ENCODE peak calls at places on chromosomes 11 and 22, in ten cellular contexts. F is activated naive CD8-positive, alpha-beta T cell treated with anti-CD3 and anti-CD28 coated beads, Interleukin-2, amount 50 U/mL, for 16 hours; T is NCI-H345; N is NCI-H146; S is cardiac fibroblast; Y is AG09319; V is activated CD8-positive, alpha-beta memory T cell treated with anti-CD3 and anti-CD28 coated beads for 4 hours; C is AG04449; G is epithelial cell of prostate; Q is sigmoid colon. M is an unnamed sample.

GRCh38 chr11:96052921-96053631 is 129.2 kb upstream of the MTMR2 start:
- DNase-seq in N (no peak), Y (no peak), V (no peak), Q (no peak), S (peak), G (no peak), C (no peak), F (no peak), T (no peak), M (no peak)

GRCh38 chr11:316031-316701 is 2.3 kb downstream of the IFITM1 start:
- DNase-seq in T (no peak), C (no peak), G (no peak), Y (no peak), N (no peak), S (peak), Q (peak), F (no peak), V (no peak), M (no peak)

GRCh38 chr11:18750944-18751343 is 25.0 kb upstream of the IGSF22 start:
- DNase-seq in T (no peak), G (no peak), V (no peak), S (no peak), F (no peak), N (no peak), Q (no peak), Y (no peak), C (no peak), M (no peak)

GRCh38 chr11:61978703-61979661 is 11.5 kb upstream of the FTH1 start:
- DNase-seq in G (no peak), F (no peak), T (no peak), S (peak), Q (no peak), Y (peak), N (no peak), V (no peak), C (no peak), M (no peak)

GRCh38 chr11:129359748-129360147 is 15.9 kb upstream of the BARX2 start:
- DNase-seq in G (no peak), F (no peak), S (no peak), N (no peak), T (no peak), V (no peak), Y (no peak), Q (no peak), C (no peak), M (no peak)

GRCh38 chr11:68890490-68891231 is 13.0 kb downstream of the MRPL21 start:
- DNase-seq in Q (peak), C (peak), V (no peak), T (peak), Y (peak), S (peak), F (no peak), G (no peak), N (no peak), M (no peak)

GRCh38 chr11:7471071-7471470 is 14.2 kb upstream of the OLFML1 start:
- DNase-seq in V (no peak), Y (no peak), T (no peak), F (no peak), S (no peak), C (no peak), G (no peak), Q (no peak), N (no peak), M (no peak)

GRCh38 chr11:105697291-105697690 is 87.4 kb downstream of the GRIA4 start:
- DNase-seq in N (no peak), V (no peak), Q (no peak), F (no peak), C (no peak), G (no peak), Y (no peak), T (no peak), S (no peak), M (no peak)

GRCh38 chr11:64305075-64305690 is at the start of gene ESRRA:
- DNase-seq in F (peak), G (peak), Y (peak), Q (peak), N (peak), V (peak), S (peak), C (peak), T (peak), M (peak)

GRCh38 chr11:130269544-130269943 is 45.2 kb downstream of the ZBTB44 start:
- DNase-seq in F (no peak), C (no peak), G (no peak), S (no peak), Q (no peak), Y (no peak), T (no peak), V (no peak), N (no peak), M (no peak)

GRCh38 chr11:128354476-128354875 is 232.9 kb downstream of the ETS1 start:
- DNase-seq in G (no peak), Q (no peak), V (no peak), S (peak), F (no peak), Y (no peak), C (no peak), N (no peak), T (no peak), M (no peak)

GRCh38 chr11:85787809-85788805 is 22.8 kb downstream of the SYTL2 start:
- DNase-seq in Y (no peak), V (no peak), T (no peak), S (no peak), Q (no peak), F (no peak), G (peak), C (no peak), N (no peak), M (no peak)

GRCh38 chr11:10708131-10708530 is 14.6 kb upstream of the IRAG1 start:
- DNase-seq in Q (no peak), S (no peak), T (no peak), C (no peak), F (no peak), Y (no peak), V (no peak), N (no peak), G (no peak), M (no peak)

GRCh38 chr11:69089258-69089657 is 40.5 kb downstream of the TPCN2 start:
- DNase-seq in F (no peak), G (peak), N (no peak), T (no peak), Y (peak), V (no peak), C (no peak), Q (peak), S (peak), M (no peak)

GRCh38 chr22:23404689-23405365 is 175.3 kb downstream of the IGLL1 start:
- DNase-seq in T (no peak), Y (no peak), Q (peak), V (no peak), S (peak), C (no peak), N (no peak), G (no peak), F (no peak), M (no peak)

GRCh38 chr11:1081601-1082311 is 7.1 kb downstream of the MUC2 start:
- DNase-seq in F (no peak), C (no peak), S (no peak), Q (peak), G (no peak), N (peak), V (no peak), T (peak), Y (no peak), M (no peak)

GRCh38 chr11:117600261-117600783 is 196.7 kb downstream of the DSCAML1 start:
- DNase-seq in Q (peak), T (peak), C (no peak), Y (no peak), G (no peak), F (no peak), S (no peak), V (no peak), N (peak), M (no peak)

GRCh38 chr11:111637885-111638284 is 35.6 kb downstream of the SIK2 start:
- DNase-seq in F (no peak), N (no peak), S (no peak), C (no peak), V (no peak), Y (no peak), Q (no peak), T (no peak), G (no peak), M (no peak)

GRCh38 chr22:32947581-32947980 is 110.6 kb downstream of the SYN3 start:
- DNase-seq in T (no peak), Q (no peak), V (no peak), N (no peak), G (no peak), F (no peak), S (no peak), Y (no peak), C (no peak), M (no peak)

GRCh38 chr11:74442601-74443000 is 24.7 kb downstream of the KCNE3 start:
- DNase-seq in S (no peak), F (no peak), G (no peak), C (no peak), T (no peak), V (no peak), Q (no peak), N (peak), Y (no peak), M (no peak)

GRCh38 chr22:41048791-41049717 is 43.3 kb upstream of the EP300 start:
- DNase-seq in T (no peak), V (no peak), Y (peak), N (peak), Q (peak), G (no peak), F (no peak), S (peak), C (no peak), M (no peak)

GRCh38 chr11:69508974-69509373 is 27.5 kb downstream of the LINC01488 start:
- DNase-seq in S (no peak), V (no peak), Y (no peak), N (no peak), G (no peak), T (no peak), F (no peak), Q (peak), C (no peak), M (no peak)

GRCh38 chr11:90532125-90532524 is 309.3 kb upstream of the CHORDC1 start:
- DNase-seq in S (no peak), V (no peak), C (no peak), Y (no peak), Q (no peak), T (no peak), G (no peak), N (no peak), F (no peak), M (no peak)

GRCh38 chr11:113176971-113177370 is 137.4 kb upstream of the TTC12 start:
- DNase-seq in T (no peak), C (no peak), G (no peak), Y (peak), V (no peak), F (no peak), N (no peak), S (peak), Q (no peak), M (no peak)

GRCh38 chr11:62648185-62648966 is 2.0 kb upstream of the GANAB start:
- DNase-seq in S (no peak), T (no peak), G (no peak), F (no peak), C (no peak), N (no peak), Q (no peak), Y (no peak), V (no peak), M (no peak)

GRCh38 chr11:64151337-64151736 is 14.6 kb downstream of the MACROD1 start:
- DNase-seq in T (no peak), Q (no peak), Y (no peak), N (no peak), C (no peak), V (no peak), F (no peak), S (no peak), G (no peak), M (no peak)

GRCh38 chr22:17920992-17921650 is 103.2 kb downstream of the MICAL3 start:
- DNase-seq in Y (no peak), N (no peak), F (no peak), V (no peak), T (no peak), S (no peak), C (no peak), G (no peak), Q (no peak), M (no peak)

GRCh38 chr11:3052109-3052479 is 5.1 kb downstream of the CARS1 start:
- DNase-seq in V (no peak), Q (no peak), T (no peak), F (no peak), Y (no peak), C (no peak), N (peak), G (no peak), S (no peak), M (no peak)

GRCh38 chr22:20205964-20206708 is 55.3 kb upstream of the CCDC188 start:
- DNase-seq in V (peak), T (no peak), G (no peak), C (no peak), Q (peak), Y (peak), F (peak), S (peak), N (no peak), M (no peak)

GRCh38 chr22:37428649-37429586 is 1.6 kb upstream of the ELFN2 start:
- DNase-seq in Q (no peak), G (no peak), C (no peak), S (peak), V (peak), N (no peak), Y (no peak), F (peak), T (no peak), M (peak)

GRCh38 chr22:44634426-44635321 is 67.3 kb upstream of the PRR5 start:
- DNase-seq in G (no peak), N (no peak), Y (no peak), V (no peak), S (no peak), T (no peak), C (no peak), F (no peak), Q (no peak), M (no peak)

GRCh38 chr11:46529086-46529905 is 64.5 kb downstream of the AMBRA1 start:
- DNase-seq in Y (peak), T (peak), S (peak), F (peak), V (peak), C (no peak), G (no peak), Q (peak), N (peak), M (peak)

GRCh38 chr11:31050061-31050790 is 319.3 kb downstream of the DCDC1 start:
- DNase-seq in G (no peak), C (no peak), V (no peak), Y (no peak), T (peak), N (peak), F (no peak), S (no peak), Q (no peak), M (no peak)